ENCODE peak calls at places on chromosome 19, in five cellular contexts. J is activated CD8-positive, alpha-beta T cell treated with anti-CD3 and anti-CD28 coated beads for 36 hours; S is psoas muscle; H is progenitor cell of endocrine pancreas; Q is HFFc6. V is an unnamed sample.

GRCh38 chr19:2308114-2308556 is at the start of gene LINGO3:
- DNase-seq in J (no peak), S (no peak), H (no peak), Q (no peak), V (no peak)

GRCh38 chr19:44808463-44809371 is at the start of gene BCAM:
- DNase-seq in J (peak; percentile 13), S (peak; percentile 86), H (peak; percentile 65), Q (no peak), V (peak; percentile 74)

GRCh38 chr19:30365121-30365800 is 6.9 kb upstream of the ZNF536 start:
- DNase-seq in J (no peak), S (no peak), H (no peak), Q (no peak), V (no peak)

GRCh38 chr19:28296506-28296905 is 916.4 kb downstream of the UQCRFS1 start:
- DNase-seq in J (no peak), S (no peak), H (no peak), Q (no peak), V (no peak)

GRCh38 chr19:3852614-3853254 is 16.1 kb downstream of the ZFR2 start:
- DNase-seq in J (peak; percentile 21), S (no peak), H (no peak), Q (peak; percentile 75), V (peak; percentile 84)

GRCh38 chr19:54096642-54097106 is 3.9 kb downstream of the OSCAR start:
- DNase-seq in J (no peak), S (no peak), H (no peak), Q (peak; percentile 56), V (peak; percentile 22)

GRCh38 chr19:46202426-46202825 is 27.1 kb upstream of the IGFL1 start:
- DNase-seq in J (no peak), S (no peak), H (no peak), Q (no peak), V (no peak)

GRCh38 chr19:46218160-46218559 is 11.4 kb upstream of the IGFL1 start:
- DNase-seq in J (peak; percentile 58), S (no peak), H (peak; percentile 62), Q (no peak), V (peak; percentile 66)

GRCh38 chr19:37977992-37978391 is 71.0 kb downstream of the SIPA1L3 start:
- DNase-seq in J (no peak), S (no peak), H (no peak), Q (peak; percentile 29), V (no peak)

GRCh38 chr19:7112675-7113074 is 43.2 kb downstream of the ZNF557 start:
- DNase-seq in J (no peak), S (no peak), H (no peak), Q (no peak), V (no peak)
- TF ChIP-seq CTCF in J (no peak), S (no peak), H (no peak), Q (no peak), V (no peak)

DNA sequence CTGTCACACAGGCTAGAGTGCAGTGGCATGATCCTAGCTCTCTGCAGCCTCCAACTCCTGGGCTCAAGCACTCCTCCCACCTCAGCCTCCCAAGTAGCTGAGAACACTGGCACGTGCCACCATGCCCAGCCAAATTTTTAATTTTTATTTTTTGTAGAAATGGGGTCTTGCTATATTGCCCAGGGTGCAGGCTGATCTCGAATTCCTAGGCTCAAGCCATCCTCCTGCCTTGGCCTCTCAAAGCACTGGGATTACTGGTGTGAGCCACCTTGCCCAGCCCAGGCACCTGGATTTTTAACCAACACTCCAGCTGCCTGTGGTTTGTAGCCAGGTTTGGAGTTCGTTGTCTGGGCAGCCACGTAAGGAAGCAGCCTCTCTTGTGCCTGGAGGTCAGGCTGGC is 9.3 kb upstream of the PEPD start:
- DNase-seq in J (no peak), S (no peak), H (no peak), Q (no peak), V (no peak)
- TF ChIP-seq CTCF in J (no peak), S (no peak), H (no peak), Q (no peak), V (no peak)

DNA sequence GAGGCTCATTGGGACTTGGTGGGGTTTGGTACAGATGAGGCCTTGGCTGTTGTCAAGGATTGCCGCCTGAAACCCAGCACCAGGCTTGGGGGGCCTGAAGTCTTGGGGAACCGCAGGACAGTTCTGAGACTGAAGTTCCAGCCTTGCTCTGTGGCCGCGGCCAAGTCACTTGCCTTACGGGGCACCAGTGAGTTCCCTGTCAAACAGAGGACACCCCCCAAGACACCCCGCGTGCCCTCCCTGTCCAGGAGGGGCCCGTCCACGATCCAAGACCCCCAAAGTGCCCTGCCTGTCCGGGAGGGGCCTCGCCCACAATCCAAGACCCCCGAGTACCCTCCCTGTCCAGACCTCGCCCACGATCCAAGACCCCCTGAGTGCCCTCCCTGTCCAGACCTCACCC is 2.5 kb downstream of the CDC34 start:
- DNase-seq in J (no peak), S (no peak), H (no peak), Q (no peak), V (no peak)
- TF ChIP-seq CTCF in J (no peak), S (no peak), H (no peak), Q (no peak), V (no peak)

GRCh38 chr19:18853755-18854427 is 22.1 kb downstream of the UPF1 start:
- DNase-seq in J (no peak), S (no peak), H (no peak), Q (no peak), V (no peak)
- TF ChIP-seq CTCF in J (no peak), S (no peak), H (peak; percentile 17), Q (peak; percentile 9), V (no peak)

GRCh38 chr19:36377541-36378178 is 1.3 kb downstream of the ZFP14 start:
- DNase-seq in J (no peak), S (no peak), H (no peak), Q (no peak), V (no peak)

GRCh38 chr19:36379510-36379819 is 464 bp upstream of the ZFP14 start:
- DNase-seq in J (no peak), S (no peak), H (no peak), Q (no peak), V (no peak)

GRCh38 chr19:36373638-36374156 is 5.3 kb downstream of the ZFP14 start:
- DNase-seq in J (no peak), S (no peak), H (no peak), Q (no peak), V (no peak)

DNA sequence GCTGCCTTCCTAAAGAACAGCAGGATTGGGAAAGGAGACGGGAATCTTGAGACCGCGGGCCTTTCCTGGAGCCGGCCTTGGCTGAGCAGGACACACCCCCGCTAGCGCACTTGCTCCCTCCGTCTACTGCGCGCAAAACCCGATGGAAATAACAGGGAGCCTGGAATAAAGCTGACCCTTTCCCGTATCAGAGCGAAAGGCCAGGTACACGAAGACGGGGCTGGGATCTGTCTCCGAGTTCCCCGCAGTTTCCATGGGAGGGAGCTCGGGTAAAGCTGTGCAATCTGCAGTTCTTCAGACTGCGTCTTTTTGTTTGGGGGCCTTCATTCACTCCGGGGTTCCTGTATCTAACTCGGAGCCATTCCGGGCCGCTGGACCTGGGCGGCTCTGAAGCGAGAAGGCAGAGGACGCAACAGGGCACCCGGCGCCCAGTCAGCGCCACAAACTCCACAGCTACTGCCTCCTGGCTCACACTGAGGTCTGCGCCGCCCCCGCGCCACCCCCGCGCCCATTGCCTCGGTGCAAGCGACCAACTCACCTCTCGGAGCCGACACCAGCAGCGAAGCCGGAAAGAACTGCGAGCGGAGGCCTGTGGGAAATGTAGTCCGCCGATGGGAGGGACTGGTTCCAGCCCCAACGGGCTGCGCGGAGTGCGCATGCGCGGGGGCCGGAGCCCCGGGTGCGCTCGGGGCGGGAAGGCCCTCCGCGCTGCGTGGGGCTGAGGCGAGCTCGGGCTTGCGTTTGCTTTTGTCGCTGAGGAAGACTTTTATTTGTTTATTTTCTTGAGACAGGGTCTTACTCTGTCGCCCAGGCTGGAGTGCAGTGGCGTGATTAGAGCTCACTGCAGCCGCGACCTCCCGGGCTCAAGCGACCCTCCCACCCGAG is at the start of gene ZFP14:
- DNase-seq in J (peak; percentile 97), S (peak; percentile 96), H (peak; percentile 84), Q (peak; percentile 86), V (peak; percentile 97)
- TF ChIP-seq CTCF in J (no peak), S (no peak), H (no peak), Q (peak; percentile 38), V (no peak)

GRCh38 chr19:16595097-16595496 is 22.9 kb upstream of the SLC35E1 start:
- DNase-seq in J (peak; percentile 20), S (no peak), H (no peak), Q (no peak), V (no peak)

GRCh38 chr19:16593181-16593580 is 21.0 kb upstream of the SLC35E1 start:
- DNase-seq in J (no peak), S (no peak), H (no peak), Q (no peak), V (no peak)

GRCh38 chr19:16594681-16595091 is 22.5 kb upstream of the SLC35E1 start:
- DNase-seq in J (peak; percentile 65), S (no peak), H (no peak), Q (no peak), V (no peak)

GRCh38 chr19:16591803-16592556 is 19.8 kb upstream of the SLC35E1 start:
- DNase-seq in J (no peak), S (no peak), H (no peak), Q (no peak), V (no peak)

GRCh38 chr19:16594131-16594586 is 21.9 kb upstream of the SLC35E1 start:
- DNase-seq in J (peak; percentile 76), S (no peak), H (no peak), Q (no peak), V (no peak)
- TF ChIP-seq CTCF in J (no peak), S (no peak), H (no peak), Q (no peak), V (no peak)

GRCh38 chr19:771332-771785 is 20.4 kb downstream of the MISP start:
- DNase-seq in J (peak; percentile 68), S (peak; percentile 72), H (no peak), Q (peak; percentile 56), V (peak; percentile 46)
- TF ChIP-seq CTCF in J (peak; percentile 60), S (peak; percentile 53), H (peak; percentile 45), Q (peak; percentile 78), V (no peak)

DNA sequence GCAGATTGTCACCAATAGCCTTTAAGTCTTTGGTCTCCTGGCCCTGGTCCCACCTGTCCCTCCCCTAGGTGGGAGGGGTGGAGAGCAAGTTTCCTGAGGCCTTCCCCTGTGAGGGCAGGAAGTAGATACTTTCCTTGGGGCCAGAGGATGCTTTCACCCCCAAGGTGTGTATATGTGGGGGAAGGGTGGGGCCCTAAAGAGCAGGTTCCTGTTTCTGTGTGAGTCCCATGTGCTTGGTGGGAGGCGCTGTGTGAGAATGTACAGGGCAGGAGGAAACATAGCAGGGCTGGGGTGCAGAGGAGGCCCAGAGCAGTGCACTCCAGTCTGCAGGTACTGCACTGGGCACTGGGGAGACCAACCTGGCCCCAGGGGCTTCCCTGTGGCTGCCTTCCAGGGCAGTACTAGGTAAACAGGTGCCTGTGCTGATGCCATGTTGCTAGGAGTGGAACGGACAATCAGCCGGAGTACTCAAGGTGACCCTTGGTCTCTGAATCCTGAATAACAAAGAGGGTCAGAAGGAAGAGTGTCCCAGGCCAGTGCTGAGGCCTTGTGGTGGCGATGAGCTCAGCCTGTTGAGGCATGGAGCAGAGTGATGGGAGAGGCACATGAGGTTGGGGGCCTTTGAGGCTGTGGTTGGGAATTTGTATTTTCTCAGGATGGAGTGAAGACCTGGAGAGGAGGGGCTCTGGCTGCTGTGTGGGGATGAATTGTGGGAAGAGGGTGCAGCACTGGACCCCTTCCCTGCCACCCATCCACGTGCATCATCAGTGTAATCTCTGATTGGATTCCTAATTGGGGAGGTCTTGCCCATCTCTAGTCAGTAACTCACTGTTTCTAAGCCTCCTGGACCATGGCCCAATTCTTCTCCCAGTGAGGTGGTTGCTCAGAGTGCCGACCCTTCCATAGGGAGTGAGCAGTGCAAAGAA is 5.1 kb downstream of the EGLN2 start:
- DNase-seq in J (peak; percentile 87), S (no peak), H (no peak), Q (no peak), V (no peak)
- TF ChIP-seq CTCF in J (no peak), S (no peak), H (no peak), Q (no peak), V (no peak)

V was measured in Calu3.